ENCODE peak calls at places on chromosome 2, in five cellular contexts. J is SIG-M5; F is stimulated activated CD4-positive, alpha-beta T cell treated with anti-CD3 and anti-CD28 coated beads, TNF-alpha, amount 100 ng/mL, for 4 hours; U is left lung; R is tibial nerve. Y is an unnamed sample.

GRCh38 chr2:181203916-181204315 is 223.5 kb downstream of the UBE2E3 start:
- DNase-seq in J (no peak), F (no peak), U (no peak), R (no peak), Y (no peak)

GRCh38 chr2:101341901-101342624 is 33.6 kb upstream of the RNF149 start:
- DNase-seq in J (no peak), F (peak; percentile 59), U (peak; percentile 70), R (peak; percentile 72), Y (peak; percentile 50)

GRCh38 chr2:86160156-86160952 is 34.9 kb downstream of the IMMT start:
- DNase-seq in J (no peak), F (no peak), U (no peak), R (no peak), Y (no peak)

GRCh38 chr2:210795506-210795905 is 239.1 kb downstream of the CPS1 start:
- DNase-seq in J (no peak), F (no peak), U (no peak), R (no peak), Y (no peak)

GRCh38 chr2:149767516-149767974 is 180.0 kb upstream of the MMADHC start:
- DNase-seq in J (no peak), F (no peak), U (no peak), R (peak; percentile 21), Y (no peak)

GRCh38 chr2:121189011-121189410 is 96.0 kb downstream of the TFCP2L1 start:
- DNase-seq in J (no peak), F (no peak), U (no peak), R (peak; percentile 35), Y (no peak)

GRCh38 chr2:112183327-112184025 is 45.3 kb downstream of the FBLN7 start:
- DNase-seq in J (no peak), F (no peak), U (no peak), R (no peak), Y (no peak)

GRCh38 chr2:62447411-62447810 is 58.6 kb downstream of the TMEM17 start:
- DNase-seq in J (no peak), F (no peak), U (no peak), R (no peak), Y (no peak)

Y was measured in activated T-helper 1 cell treated with Interleukin-2 at 50 U/mL for 16 hours.